ENCODE peak calls at places on chromosome 2, in four cellular contexts. V, X, P and N are unnamed samples.

GRCh38 chr2:30255026-30255425 is 23.7 kb downstream of the LBH start:
- DNase-seq in V (no peak), X (no peak), P (no peak), N (no peak)

GRCh38 chr2:19416083-19416482 is 57.7 kb upstream of the OSR1 start:
- DNase-seq in V (no peak), X (no peak), P (no peak), N (no peak)

GRCh38 chr2:37713258-37713700 is 41.8 kb upstream of the CDC42EP3 start:
- DNase-seq in V (peak; percentile 96), X (no peak), P (no peak), N (no peak)

GRCh38 chr2:46538393-46538792 is 59.0 kb downstream of the TMEM247 start:
- DNase-seq in V (no peak), X (no peak), P (no peak), N (no peak)

GRCh38 chr2:639703-640102 is 37.5 kb downstream of the TMEM18 start:
- DNase-seq in V (no peak), X (no peak), P (no peak), N (no peak)

GRCh38 chr2:241733391-241734207 is 831 bp upstream of the D2HGDH start:
- DNase-seq in V (no peak), X (no peak), P (no peak), N (no peak)

GRCh38 chr2:25197336-25198208 is 29.2 kb upstream of the POMC start:
- DNase-seq in V (no peak), X (no peak), P (no peak), N (no peak)

GRCh38 chr2:9206991-9207640 is 504 bp downstream of the ASAP2 start:
- DNase-seq in V (peak; percentile 35), X (no peak), P (peak; percentile 11), N (no peak)

GRCh38 chr2:233976690-233977294 is 59.6 kb downstream of the TRPM8 start:
- DNase-seq in V (peak; percentile 88), X (no peak), P (peak; percentile 30), N (no peak)

GRCh38 chr2:218732761-218733158 is 22.1 kb downstream of the TTLL4 start:
- DNase-seq in V (peak; percentile 53), X (no peak), P (no peak), N (no peak)

GRCh38 chr2:44930274-44930826 is 11.2 kb upstream of the SIX3 start:
- DNase-seq in V (no peak), X (no peak), P (no peak), N (no peak)

GRCh38 chr2:23312996-23313606 is 71.9 kb upstream of the KLHL29 start:
- DNase-seq in V (peak; percentile 22), X (no peak), P (peak; percentile 66), N (no peak)

GRCh38 chr2:42653908-42654445 is 85.5 kb downstream of the MTA3 start:
- DNase-seq in V (no peak), X (no peak), P (no peak), N (no peak)

GRCh38 chr2:9167718-9168657 is 38.6 kb upstream of the ASAP2 start:
- DNase-seq in V (no peak), X (no peak), P (no peak), N (no peak)

GRCh38 chr2:241180495-241180894 is 8.0 kb upstream of the ANO7 start:
- DNase-seq in V (no peak), X (no peak), P (no peak), N (no peak)

GRCh38 chr2:113276906-113277425 is 1.8 kb downstream of the PAX8 start:
- DNase-seq in V (no peak), X (no peak), P (no peak), N (peak; percentile 75)

GRCh38 chr2:164934790-164935466 is 20.4 kb downstream of the SLC38A11 start:
- DNase-seq in V (no peak), X (no peak), P (no peak), N (no peak)

GRCh38 chr2:66696856-66697255 is 261.9 kb downstream of the MEIS1 start:
- DNase-seq in V (no peak), X (no peak), P (no peak), N (no peak)

GRCh38 chr2:236512902-236513433 is 56.7 kb upstream of the ACKR3 start:
- DNase-seq in V (peak; percentile 69), X (no peak), P (peak; percentile 78), N (peak; percentile 68)

GRCh38 chr2:133739039-133739438 is 170.8 kb upstream of the NCKAP5 start:
- DNase-seq in V (no peak), X (no peak), P (no peak), N (no peak)

GRCh38 chr2:224400886-224401632 is 848 bp downstream of the FAM124B start:
- DNase-seq in V (no peak), X (no peak), P (no peak), N (no peak)

GRCh38 chr2:162301151-162301804 is 17.2 kb downstream of the IFIH1 start:
- DNase-seq in V (peak; percentile 88), X (peak; percentile 52), P (peak; percentile 67), N (peak; percentile 60)

GRCh38 chr2:28134262-28134812 is 243.8 kb downstream of the BABAM2 start:
- DNase-seq in V (no peak), X (no peak), P (no peak), N (no peak)

GRCh38 chr2:236646871-236647270 is 77.2 kb downstream of the ACKR3 start:
- DNase-seq in V (no peak), X (no peak), P (no peak), N (no peak)

GRCh38 chr2:66236067-66236705 is 198.7 kb upstream of the MEIS1 start:
- DNase-seq in V (no peak), X (no peak), P (no peak), N (no peak)

GRCh38 chr2:65916785-65917295 is 484.4 kb upstream of the SPRED2 start:
- DNase-seq in V (no peak), X (no peak), P (no peak), N (no peak)

GRCh38 chr2:27804146-27804545 is 32.6 kb downstream of the MRPL33 start:
- DNase-seq in V (peak; percentile 50), X (no peak), P (no peak), N (no peak)

GRCh38 chr2:78127428-78127827 is 605.3 kb upstream of the LRRTM4 start:
- DNase-seq in V (no peak), X (no peak), P (no peak), N (no peak)

GRCh38 chr2:100857915-100858314 is 38.0 kb downstream of the NPAS2 start:
- DNase-seq in V (peak; percentile 84), X (no peak), P (no peak), N (no peak)

GRCh38 chr2:240595381-240596079 is 9.0 kb downstream of the CAPN10 start:
- DNase-seq in V (peak; percentile 51), X (peak; percentile 27), P (peak; percentile 25), N (peak; percentile 32)

GRCh38 chr2:122748552-122749011 is 993.1 kb downstream of the TSN start:
- DNase-seq in V (peak; percentile 60), X (no peak), P (no peak), N (no peak)

GRCh38 chr2:222622900-222623299 is 33.0 kb downstream of the FARSB start:
- DNase-seq in V (no peak), X (no peak), P (no peak), N (no peak)

GRCh38 chr2:205848601-205849000 is 166.3 kb downstream of the NRP2 start:
- DNase-seq in V (peak; percentile 25), X (no peak), P (no peak), N (no peak)

DNA sequence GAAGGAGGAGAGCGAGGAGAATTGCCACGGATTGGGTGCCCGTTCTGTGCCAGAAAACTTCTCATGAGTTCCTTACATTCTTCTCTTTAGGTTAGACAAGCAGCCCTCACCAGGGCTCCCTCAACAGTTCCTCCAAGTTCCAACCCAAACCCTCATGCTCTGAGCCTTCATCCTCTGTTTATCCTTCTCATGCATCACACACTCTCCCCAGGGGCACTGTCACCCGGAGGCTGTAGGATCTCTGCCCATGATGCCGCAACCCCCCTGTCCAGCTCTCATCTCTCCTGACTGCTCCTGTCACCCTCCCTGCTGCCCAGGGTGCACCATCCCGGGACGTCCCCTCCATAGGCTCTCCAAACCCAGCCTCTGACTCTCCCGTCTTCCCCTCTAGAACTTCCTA is 99.4 kb upstream of the MYCN start:
- DNase-seq in V (no peak), X (no peak), P (no peak), N (no peak)
- TF ChIP-seq CTCF in V (no peak), X (no peak), P (no peak), N (no peak)

GRCh38 chr2:196068271-196069209 is at the start of gene DNAH7:
- DNase-seq in V (peak; percentile 88), X (peak; percentile 90), P (peak; percentile 92), N (peak; percentile 98)
- TF ChIP-seq CTCF in V (peak; percentile 100), X (peak; percentile 65), P (peak; percentile 99), N (peak; percentile 79)

GRCh38 chr2:53498210-53498609 is 269.4 kb upstream of the CHAC2 start:
- DNase-seq in V (peak; percentile 4), X (no peak), P (no peak), N (no peak)
- TF ChIP-seq CTCF in V (no peak), X (no peak), P (no peak), N (no peak)

GRCh38 chr2:137769406-137769805 is 194.9 kb upstream of the HNMT start:
- DNase-seq in V (no peak), X (no peak), P (no peak), N (no peak)

GRCh38 chr2:137771064-137771463 is 193.2 kb upstream of the HNMT start:
- DNase-seq in V (no peak), X (no peak), P (peak; percentile 2), N (no peak)

GRCh38 chr2:137775529-137775928 is 188.7 kb upstream of the HNMT start:
- DNase-seq in V (no peak), X (no peak), P (no peak), N (no peak)

GRCh38 chr2:137770161-137770560 is 194.1 kb upstream of the HNMT start:
- DNase-seq in V (no peak), X (no peak), P (no peak), N (no peak)

GRCh38 chr2:137772451-137772850 is 191.8 kb upstream of the HNMT start:
- DNase-seq in V (no peak), X (no peak), P (no peak), N (no peak)
- TF ChIP-seq CTCF in V (no peak), X (no peak), P (no peak), N (no peak)

DNA sequence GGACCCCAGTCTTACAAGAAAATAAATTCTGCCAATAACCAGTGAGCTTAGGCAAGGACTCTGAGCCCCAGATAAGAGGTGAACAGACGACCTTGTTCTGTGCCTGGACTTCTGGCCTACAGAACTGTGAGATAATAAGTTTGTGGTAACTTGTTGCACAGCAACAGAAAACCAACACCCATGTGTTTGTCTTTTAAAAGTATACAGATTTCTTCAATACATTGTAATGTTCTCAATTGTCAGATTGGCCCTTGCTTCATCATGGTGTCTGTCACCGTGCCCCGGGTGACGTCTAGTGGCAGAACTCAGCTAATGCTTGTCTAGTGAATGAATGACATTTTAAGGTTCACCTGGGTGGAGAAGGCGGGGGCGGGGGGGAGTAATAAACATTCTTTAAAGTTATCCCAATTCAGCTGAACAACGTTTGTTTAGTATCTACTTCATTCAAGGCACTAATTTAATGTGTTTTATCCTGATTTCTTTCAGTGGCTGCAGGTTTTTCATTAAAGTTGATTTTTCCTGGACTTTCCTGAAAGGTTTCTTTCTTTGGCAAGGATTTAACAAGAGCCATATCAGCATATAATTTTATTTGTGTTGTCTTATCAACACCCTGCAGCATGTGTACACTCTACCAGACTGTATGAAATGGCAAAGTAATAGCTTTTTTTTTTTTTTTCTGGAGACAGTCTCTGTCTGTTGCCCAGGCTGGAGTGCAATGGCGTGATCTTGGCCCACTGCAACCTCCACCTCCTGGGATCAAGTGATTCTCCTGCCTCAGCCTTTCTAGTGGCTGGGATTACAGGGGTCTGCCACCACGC is 123.8 kb upstream of the DLX2 start:
- DNase-seq in V (no peak), X (no peak), P (no peak), N (no peak)
- TF ChIP-seq CTCF in V (no peak), X (peak; percentile 9), P (peak; percentile 6), N (peak; percentile 24)